ENCODE peak calls at places on chromosomes 7 and 10, in five cellular contexts. R is A549; F is stimulated activated CD8-positive, alpha-beta memory T cell treated with anti-CD3 and anti-CD28 coated beads, Interleukin-4, amount 100 ng/mL, for 4 hours; X is glutamatergic neuron; V is dorsolateral prefrontal cortex. Q is an unnamed sample.

GRCh38 chr7:156907656-156908055 is 14.7 kb upstream of the LMBR1 start:
- DNase-seq in F (no peak), V (no peak), R (no peak), X (no peak), Q (no peak)

GRCh38 chr7:151233804-151234203 is 1.5 kb downstream of the CHPF2 start:
- DNase-seq in V (no peak), F (no peak), R (no peak), X (no peak), Q (peak)

GRCh38 chr10:96670786-96671185 is 49.5 kb downstream of the PIK3AP1 start:
- DNase-seq in X (no peak), R (peak), V (no peak), F (no peak), Q (no peak)

GRCh38 chr7:100434297-100435144 is 1.8 kb downstream of the PPP1R35 start:
- DNase-seq in F (no peak), V (no peak), R (no peak), X (no peak), Q (no peak)

GRCh38 chr7:114426380-114426779 is 11.8 kb downstream of the FOXP2 start:
- DNase-seq in R (no peak), X (no peak), F (no peak), V (no peak), Q (no peak)

GRCh38 chr7:133904766-133905165 is 222.4 kb upstream of the LRGUK start:
- DNase-seq in V (peak), R (no peak), X (no peak), F (no peak), Q (no peak)

GRCh38 chr7:134420509-134421125 is 38.3 kb downstream of the AKR1B1 start:
- DNase-seq in F (no peak), R (peak), X (peak), V (peak), Q (no peak)

GRCh38 chr7:127819975-127820778 is 168.2 kb downstream of the SND1 start:
- DNase-seq in R (no peak), F (no peak), X (no peak), V (no peak), Q (no peak)

GRCh38 chr7:116547347-116547746 is 22.5 kb downstream of the CAV1 start:
- DNase-seq in X (peak), V (no peak), R (no peak), F (no peak), Q (no peak)

GRCh38 chr7:5638994-5639393 is 142.5 kb downstream of the RNF216 start:
- DNase-seq in R (no peak), F (no peak), V (no peak), X (no peak), Q (no peak)

GRCh38 chr7:117157121-117157870 is 165.6 kb downstream of the WNT2 start:
- DNase-seq in F (no peak), X (no peak), V (peak), R (peak), Q (peak)